ENCODE peak calls at places on chromosomes 2 and 18, in ten cellular contexts. A, J, G, O, X, D, B, M, I and C are unnamed samples.

GRCh38 chr2:172084484-172084733 is 898 bp upstream of the DLX1 start:
- DNase-seq in A (no peak), J (no peak), G (no peak), O (no peak), X (no peak), D (peak), B (no peak), M (no peak), I (peak), C (no peak)

GRCh38 chr18:60804412-60804811 is 431.8 kb upstream of the MC4R start:
- DNase-seq in A (no peak), J (no peak), G (no peak), O (no peak), X (no peak), D (no peak), B (no peak), M (no peak), I (no peak), C (no peak)

GRCh38 chr2:45242161-45242741 is 233.0 kb upstream of the SIX2 start:
- DNase-seq in A (no peak), J (no peak), G (no peak), O (peak), X (no peak), D (no peak), B (no peak), M (no peak), I (peak), C (peak)

GRCh38 chr18:70386582-70386981 is 97.7 kb downstream of the SOCS6 start:
- DNase-seq in A (no peak), J (no peak), G (no peak), O (no peak), X (no peak), D (no peak), B (no peak), M (no peak), I (no peak), C (no peak)

GRCh38 chr2:168757223-168757622 is 45.2 kb upstream of the NOSTRIN start:
- DNase-seq in A (no peak), J (no peak), G (no peak), O (no peak), X (no peak), D (peak), B (no peak), M (no peak), I (no peak), C (no peak)

GRCh38 chr2:3195865-3196504 is 181.6 kb downstream of the EIPR1 start:
- DNase-seq in A (no peak), J (no peak), G (no peak), O (no peak), X (no peak), D (peak), B (peak), M (no peak), I (no peak), C (no peak)

GRCh38 chr2:228707846-228708245 is 526.4 kb upstream of the SPHKAP start:
- DNase-seq in A (no peak), J (no peak), G (no peak), O (no peak), X (no peak), D (no peak), B (no peak), M (no peak), I (no peak), C (no peak)

GRCh38 chr2:54475285-54475684 is 19.2 kb downstream of the SPTBN1 start:
- DNase-seq in A (no peak), J (no peak), G (no peak), O (no peak), X (no peak), D (no peak), B (no peak), M (no peak), I (no peak), C (no peak)

GRCh38 chr2:42127425-42128424 is 41.4 kb upstream of the EML4 start:
- DNase-seq in A (no peak), J (peak), G (no peak), O (peak), X (no peak), D (peak), B (no peak), M (no peak), I (no peak), C (no peak)

GRCh38 chr2:53087282-53087882 is 680.2 kb upstream of the CHAC2 start:
- DNase-seq in A (no peak), J (no peak), G (no peak), O (no peak), X (no peak), D (no peak), B (peak), M (no peak), I (no peak), C (no peak)